ENCODE peak calls at places on chromosomes 11 and 22, in nine cellular contexts. P, N, S, Q, C, B, J, K and O are unnamed samples.

GRCh38 chr22:40654522-40655167 is 18.1 kb upstream of the MRTFA start:
- DNase-seq in P (no peak), N (no peak), S (peak), Q (peak), C (no peak), B (peak), J (no peak), K (peak), O (no peak)

GRCh38 chr22:45887202-45888131 is 89.5 kb downstream of the WNT7B start:
- DNase-seq in P (no peak), N (peak), S (no peak), Q (peak), C (peak), B (peak), J (no peak), K (peak), O (no peak)

GRCh38 chr11:128291835-128292234 is 295.5 kb downstream of the ETS1 start:
- DNase-seq in P (no peak), N (no peak), S (no peak), Q (no peak), C (no peak), B (no peak), J (peak), K (no peak), O (no peak)

GRCh38 chr11:64339754-64340408 is at the start of gene CCDC88B:
- DNase-seq in P (no peak), N (no peak), S (no peak), Q (no peak), C (no peak), B (peak), J (peak), K (peak), O (no peak)

GRCh38 chr11:64893194-64894069 is 15.0 kb upstream of the EHD1 start:
- DNase-seq in P (no peak), N (no peak), S (no peak), Q (no peak), C (no peak), B (peak), J (no peak), K (no peak), O (no peak)

GRCh38 chr22:21590809-21591641 is 23.5 kb downstream of the UBE2L3 start:
- DNase-seq in P (no peak), N (no peak), S (no peak), Q (no peak), C (no peak), B (no peak), J (no peak), K (no peak), O (no peak)

GRCh38 chr22:21961886-21962654 is 9.4 kb upstream of the PPM1F start:
- DNase-seq in P (no peak), N (no peak), S (no peak), Q (peak), C (no peak), B (no peak), J (no peak), K (no peak), O (no peak)

GRCh38 chr11:65575568-65576231 is at the start of gene EHBP1L1:
- DNase-seq in P (peak), N (no peak), S (no peak), Q (peak), C (no peak), B (no peak), J (peak), K (peak), O (peak)

GRCh38 chr11:119188067-119188466 is 2.8 kb downstream of the NHERF4 start:
- DNase-seq in P (no peak), N (no peak), S (no peak), Q (no peak), C (no peak), B (no peak), J (no peak), K (no peak), O (no peak)

GRCh38 chr11:35257287-35257686 is 118.3 kb downstream of the CD44 start:
- DNase-seq in P (no peak), N (no peak), S (no peak), Q (no peak), C (no peak), B (no peak), J (no peak), K (no peak), O (no peak)

GRCh38 chr11:120001161-120002135 is 136.5 kb downstream of the TRIM29 start:
- DNase-seq in P (peak), N (no peak), S (no peak), Q (no peak), C (no peak), B (no peak), J (no peak), K (no peak), O (no peak)

GRCh38 chr11:29448246-29448877 is 568.5 kb downstream of the KCNA4 start:
- DNase-seq in P (peak), N (no peak), S (no peak), Q (peak), C (no peak), B (no peak), J (no peak), K (no peak), O (no peak)

GRCh38 chr22:22520020-22520656 is at the start of gene ZNF280A:
- DNase-seq in P (peak), N (no peak), S (peak), Q (no peak), C (no peak), B (no peak), J (no peak), K (no peak), O (no peak)

GRCh38 chr11:109854696-109855095 is 238.5 kb upstream of the ZC3H12C start:
- DNase-seq in P (no peak), N (no peak), S (no peak), Q (no peak), C (no peak), B (no peak), J (no peak), K (no peak), O (no peak)

GRCh38 chr11:35548925-35549561 is 23.6 kb upstream of the PAMR1 start:
- DNase-seq in P (peak), N (no peak), S (no peak), Q (no peak), C (no peak), B (no peak), J (no peak), K (no peak), O (no peak)

GRCh38 chr11:119038884-119039283 is 8.2 kb upstream of the SLC37A4 start:
- DNase-seq in P (no peak), N (no peak), S (no peak), Q (no peak), C (no peak), B (no peak), J (no peak), K (no peak), O (no peak)

GRCh38 chr11:65551572-65552398 is 6.4 kb downstream of the LTBP3 start:
- DNase-seq in P (peak), N (peak), S (no peak), Q (peak), C (no peak), B (peak), J (peak), K (peak), O (no peak)

GRCh38 chr11:8263109-8263768 is 439 bp downstream of the LMO1 start:
- DNase-seq in P (peak), N (peak), S (no peak), Q (no peak), C (peak), B (no peak), J (no peak), K (peak), O (no peak)

GRCh38 chr22:24994070-24994763 is 41.7 kb downstream of the KIAA1671 start:
- DNase-seq in P (peak), N (peak), S (no peak), Q (peak), C (no peak), B (no peak), J (no peak), K (no peak), O (no peak)

GRCh38 chr11:14443642-14444041 is 56.0 kb downstream of the COPB1 start:
- DNase-seq in P (no peak), N (no peak), S (no peak), Q (peak), C (no peak), B (peak), J (no peak), K (no peak), O (no peak)

GRCh38 chr11:102256251-102256650 is 61.0 kb upstream of the BIRC3 start:
- DNase-seq in P (no peak), N (no peak), S (no peak), Q (peak), C (no peak), B (no peak), J (no peak), K (no peak), O (no peak)

GRCh38 chr11:107928046-107928766 is at the start of gene RAB39A:
- DNase-seq in P (peak), N (peak), S (peak), Q (peak), C (peak), B (peak), J (peak), K (peak), O (peak)

GRCh38 chr11:60367896-60368295 is 10.4 kb upstream of the MS4A7 start:
- DNase-seq in P (no peak), N (no peak), S (no peak), Q (no peak), C (no peak), B (no peak), J (no peak), K (no peak), O (no peak)

GRCh38 chr11:95920460-95921105 is 3.3 kb downstream of the MTMR2 start:
- DNase-seq in P (no peak), N (no peak), S (no peak), Q (no peak), C (no peak), B (no peak), J (no peak), K (no peak), O (no peak)

GRCh38 chr11:118929496-118930151 is 3.9 kb upstream of the BCL9L start:
- DNase-seq in P (peak), N (peak), S (peak), Q (peak), C (peak), B (peak), J (peak), K (peak), O (peak)

DNA sequence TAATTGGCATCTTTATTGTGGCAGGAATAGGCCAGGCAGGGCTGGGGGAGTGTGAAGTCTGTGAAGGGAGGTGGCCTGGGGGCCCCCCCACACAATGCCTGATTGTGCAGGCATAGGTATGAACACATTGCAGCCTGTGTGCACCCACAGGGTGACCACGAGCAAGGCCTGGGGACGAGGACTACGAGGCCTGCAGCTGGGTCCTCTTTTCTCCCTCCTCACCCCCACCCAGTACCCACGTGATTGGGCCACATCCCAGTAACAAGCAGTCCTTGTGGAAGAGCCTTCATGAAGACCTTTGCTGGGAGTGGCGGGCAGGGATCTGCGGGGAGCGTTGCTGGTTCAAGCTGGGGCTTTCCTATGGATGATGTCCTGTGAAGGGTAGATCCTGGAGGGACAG is 29.3 kb downstream of the ZBTB16 start:
- DNase-seq in P (no peak), N (no peak), S (no peak), Q (no peak), C (no peak), B (no peak), J (no peak), K (no peak), O (peak)
- H3K27ac ChIP-seq in P (no peak), N (no peak), S (peak), Q (no peak), C (no peak), B (no peak), J (no peak), K (no peak), O (peak)

GRCh38 chr11:12016246-12016645 is 7.8 kb upstream of the DKK3 start:
- DNase-seq in P (no peak), N (no peak), S (no peak), Q (no peak), C (peak), B (no peak), J (no peak), K (no peak), O (no peak)
- H3K27ac ChIP-seq in P (no peak), N (no peak), S (peak), Q (no peak), C (no peak), B (no peak), J (no peak), K (no peak), O (no peak)

DNA sequence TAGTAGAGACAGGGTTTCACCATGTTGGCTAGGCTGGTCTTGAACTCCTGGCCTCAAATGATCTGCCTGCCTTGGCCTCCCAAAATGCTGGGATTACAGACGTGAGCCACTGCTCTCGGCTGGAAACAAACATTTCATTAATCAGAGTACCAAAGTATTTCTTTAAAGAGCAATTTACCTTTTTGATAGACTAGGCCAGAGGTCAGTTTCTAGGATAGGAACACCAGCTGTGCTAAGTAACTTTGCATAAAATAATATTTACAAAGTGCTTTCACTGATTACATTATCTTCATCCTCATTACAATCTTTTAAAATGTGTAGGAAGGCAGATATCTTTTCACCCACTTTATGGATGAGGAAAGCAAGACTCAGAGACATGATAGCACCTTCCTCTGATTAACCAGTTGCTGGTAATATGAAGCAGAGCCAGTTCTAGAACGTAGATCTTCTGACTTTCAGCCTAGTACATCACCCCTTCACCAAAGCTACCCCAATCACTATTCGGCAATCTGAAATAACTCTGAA is 355.2 kb downstream of the SOX6 start:
- DNase-seq in P (no peak), N (no peak), S (no peak), Q (no peak), C (no peak), B (no peak), J (no peak), K (no peak), O (no peak)
- H3K27ac ChIP-seq in P (no peak), N (peak), S (peak), Q (peak), C (no peak), B (no peak), J (no peak), K (no peak), O (no peak)

GRCh38 chr11:9820260-9820659 is 156.4 kb downstream of the SWAP70 start:
- DNase-seq in P (no peak), N (no peak), S (peak), Q (no peak), C (no peak), B (no peak), J (no peak), K (no peak), O (no peak)
- H3K27ac ChIP-seq in P (no peak), N (no peak), S (peak), Q (no peak), C (no peak), B (no peak), J (no peak), K (no peak), O (no peak)

GRCh38 chr11:21625982-21626381 is 566.9 kb upstream of the ANO5 start:
- DNase-seq in P (no peak), N (no peak), S (peak), Q (peak), C (no peak), B (no peak), J (no peak), K (no peak), O (no peak)

GRCh38 chr11:21628641-21629040 is 564.2 kb upstream of the ANO5 start:
- DNase-seq in P (no peak), N (no peak), S (no peak), Q (no peak), C (no peak), B (no peak), J (no peak), K (no peak), O (no peak)

DNA sequence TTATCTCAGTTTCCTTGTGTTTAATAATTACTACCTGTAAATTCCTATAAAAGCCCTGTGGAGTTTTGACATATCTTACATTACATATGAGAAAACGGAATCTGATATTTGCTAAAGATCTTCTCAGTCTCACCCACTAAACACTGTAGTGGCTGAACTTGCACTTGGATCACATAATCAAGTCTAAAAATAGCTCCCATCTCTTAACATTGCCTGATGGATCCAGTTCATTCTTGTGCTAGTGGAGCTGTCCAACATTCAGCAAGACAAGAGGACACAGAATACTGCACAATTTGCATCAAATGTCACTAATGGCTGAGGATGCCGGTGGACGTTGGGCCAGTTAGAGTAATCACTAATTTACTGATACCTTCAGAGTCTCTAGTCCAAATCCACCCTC is 569.9 kb upstream of the ANO5 start:
- DNase-seq in P (no peak), N (no peak), S (no peak), Q (no peak), C (no peak), B (no peak), J (no peak), K (no peak), O (no peak)
- H3K27ac ChIP-seq in P (no peak), N (no peak), S (no peak), Q (no peak), C (no peak), B (no peak), J (no peak), K (no peak), O (no peak)

GRCh38 chr22:31446767-31447166 is 42.9 kb downstream of the EIF4ENIF1 start:
- DNase-seq in P (no peak), N (no peak), S (no peak), Q (no peak), C (no peak), B (no peak), J (no peak), K (no peak), O (no peak)
- H3K27ac ChIP-seq in P (no peak), N (no peak), S (no peak), Q (no peak), C (no peak), B (no peak), J (no peak), K (no peak), O (no peak)

GRCh38 chr22:44142421-44143116 is 38.2 kb upstream of the PARVG start:
- DNase-seq in P (no peak), N (no peak), S (no peak), Q (no peak), C (no peak), B (no peak), J (no peak), K (no peak), O (no peak)
- H3K27ac ChIP-seq in P (no peak), N (no peak), S (no peak), Q (no peak), C (no peak), B (no peak), J (no peak), K (no peak), O (no peak)

GRCh38 chr11:130181295-130182272 is 22.0 kb downstream of the ST14 start:
- DNase-seq in P (no peak), N (no peak), S (no peak), Q (peak), C (no peak), B (peak), J (no peak), K (no peak), O (no peak)
- H3K27ac ChIP-seq in P (no peak), N (peak), S (no peak), Q (no peak), C (peak), B (peak), J (no peak), K (no peak), O (peak)

GRCh38 chr11:3049430-3050243 is 7.6 kb downstream of the CARS1 start:
- DNase-seq in P (no peak), N (peak), S (peak), Q (peak), C (peak), B (peak), J (peak), K (peak), O (peak)
- H3K27ac ChIP-seq in P (no peak), N (peak), S (peak), Q (peak), C (peak), B (no peak), J (peak), K (no peak), O (peak)